ENCODE peak calls at places on chromosomes 6 and 20, in ten cellular contexts. One of them, this sample, is unnamed.

GRCh38 chr6:46651766-46652165 is 852 bp downstream of the CYP39A1 start:
- DNase-seq in mesothelial cell of epicardium: no peak
- DNase-seq in BJ: no peak
- DNase-seq in HCT116: no peak
- DNase-seq in germinal center: no peak
- DNase-seq in GM20000: no peak
- DNase-seq in activated CD4-positive, CD25-positive, alpha-beta regulatory T cell: no peak
- DNase-seq in NCI-H1092 treated with DMSO at 0.1 percent for 48 hours: no peak
- DNase-seq in bronchial epithelial cell: peak; percentile 41
- DNase-seq in PC-3: peak; percentile 30
- DNase-seq in this sample: no peak

GRCh38 chr6:119627908-119628669 is 278.5 kb upstream of the MAN1A1 start:
- DNase-seq in mesothelial cell of epicardium: no peak
- DNase-seq in BJ: no peak
- DNase-seq in HCT116: no peak
- DNase-seq in germinal center: no peak
- DNase-seq in GM20000: no peak
- DNase-seq in activated CD4-positive, CD25-positive, alpha-beta regulatory T cell: no peak
- DNase-seq in NCI-H1092 treated with DMSO at 0.1 percent for 48 hours: no peak
- DNase-seq in bronchial epithelial cell: peak; percentile 86
- DNase-seq in PC-3: peak; percentile 71
- DNase-seq in this sample: no peak

GRCh38 chr6:137661601-137662000 is 167.4 kb upstream of the OLIG3 start:
- DNase-seq in mesothelial cell of epicardium: no peak
- DNase-seq in BJ: no peak
- DNase-seq in HCT116: no peak
- DNase-seq in germinal center: peak; percentile 46
- DNase-seq in GM20000: peak; percentile 32
- DNase-seq in activated CD4-positive, CD25-positive, alpha-beta regulatory T cell: no peak
- DNase-seq in NCI-H1092 treated with DMSO at 0.1 percent for 48 hours: no peak
- DNase-seq in bronchial epithelial cell: peak; percentile 29
- DNase-seq in PC-3: peak; percentile 54
- DNase-seq in this sample: no peak

GRCh38 chr6:107152633-107153032 is 37.3 kb upstream of the BEND3 start:
- DNase-seq in mesothelial cell of epicardium: no peak
- DNase-seq in BJ: no peak
- DNase-seq in HCT116: no peak
- DNase-seq in germinal center: no peak
- DNase-seq in GM20000: no peak
- DNase-seq in activated CD4-positive, CD25-positive, alpha-beta regulatory T cell: no peak
- DNase-seq in NCI-H1092 treated with DMSO at 0.1 percent for 48 hours: no peak
- DNase-seq in bronchial epithelial cell: no peak
- DNase-seq in PC-3: no peak
- DNase-seq in this sample: no peak

GRCh38 chr6:170035896-170036295 is 255.0 kb downstream of the DLL1 start:
- DNase-seq in mesothelial cell of epicardium: no peak
- DNase-seq in BJ: no peak
- DNase-seq in HCT116: no peak
- DNase-seq in germinal center: no peak
- DNase-seq in GM20000: no peak
- DNase-seq in activated CD4-positive, CD25-positive, alpha-beta regulatory T cell: no peak
- DNase-seq in NCI-H1092 treated with DMSO at 0.1 percent for 48 hours: no peak
- DNase-seq in bronchial epithelial cell: no peak
- DNase-seq in PC-3: no peak
- DNase-seq in this sample: no peak

GRCh38 chr20:53778041-53778516 is 184.4 kb upstream of the ZNF217 start:
- DNase-seq in mesothelial cell of epicardium: no peak
- DNase-seq in BJ: no peak
- DNase-seq in HCT116: no peak
- DNase-seq in germinal center: no peak
- DNase-seq in GM20000: no peak
- DNase-seq in activated CD4-positive, CD25-positive, alpha-beta regulatory T cell: no peak
- DNase-seq in NCI-H1092 treated with DMSO at 0.1 percent for 48 hours: no peak
- DNase-seq in bronchial epithelial cell: no peak
- DNase-seq in PC-3: no peak
- DNase-seq in this sample: no peak

GRCh38 chr20:61847420-61847748 is 218.3 kb downstream of the TAF4 start:
- DNase-seq in mesothelial cell of epicardium: no peak
- DNase-seq in BJ: no peak
- DNase-seq in HCT116: no peak
- DNase-seq in germinal center: no peak
- DNase-seq in GM20000: no peak
- DNase-seq in activated CD4-positive, CD25-positive, alpha-beta regulatory T cell: no peak
- DNase-seq in NCI-H1092 treated with DMSO at 0.1 percent for 48 hours: no peak
- DNase-seq in bronchial epithelial cell: no peak
- DNase-seq in PC-3: no peak
- DNase-seq in this sample: no peak

GRCh38 chr6:35786810-35787209 is 6.0 kb downstream of the CLPSL1 start:
- DNase-seq in mesothelial cell of epicardium: no peak
- DNase-seq in BJ: no peak
- DNase-seq in HCT116: no peak
- DNase-seq in germinal center: no peak
- DNase-seq in GM20000: no peak
- DNase-seq in activated CD4-positive, CD25-positive, alpha-beta regulatory T cell: no peak
- DNase-seq in NCI-H1092 treated with DMSO at 0.1 percent for 48 hours: no peak
- DNase-seq in bronchial epithelial cell: no peak
- DNase-seq in PC-3: no peak
- DNase-seq in this sample: no peak

GRCh38 chr6:143823463-143824006 is 19.6 kb upstream of the LTV1 start:
- DNase-seq in mesothelial cell of epicardium: no peak
- DNase-seq in BJ: no peak
- DNase-seq in HCT116: no peak
- DNase-seq in germinal center: no peak
- DNase-seq in GM20000: no peak
- DNase-seq in activated CD4-positive, CD25-positive, alpha-beta regulatory T cell: no peak
- DNase-seq in NCI-H1092 treated with DMSO at 0.1 percent for 48 hours: no peak
- DNase-seq in bronchial epithelial cell: peak; percentile 68
- DNase-seq in PC-3: peak; percentile 69
- DNase-seq in this sample: no peak

GRCh38 chr20:40810336-40810735 is 121.3 kb upstream of the MAFB start:
- DNase-seq in mesothelial cell of epicardium: no peak
- DNase-seq in BJ: no peak
- DNase-seq in HCT116: no peak
- DNase-seq in germinal center: no peak
- DNase-seq in GM20000: no peak
- DNase-seq in activated CD4-positive, CD25-positive, alpha-beta regulatory T cell: no peak
- DNase-seq in NCI-H1092 treated with DMSO at 0.1 percent for 48 hours: no peak
- DNase-seq in bronchial epithelial cell: no peak
- DNase-seq in PC-3: no peak
- DNase-seq in this sample: no peak

GRCh38 chr6:87742106-87742505 is 40.1 kb upstream of the AKIRIN2 start:
- DNase-seq in mesothelial cell of epicardium: no peak
- DNase-seq in BJ: no peak
- DNase-seq in HCT116: no peak
- DNase-seq in germinal center: no peak
- DNase-seq in GM20000: peak; percentile 58
- DNase-seq in activated CD4-positive, CD25-positive, alpha-beta regulatory T cell: no peak
- DNase-seq in NCI-H1092 treated with DMSO at 0.1 percent for 48 hours: no peak
- DNase-seq in bronchial epithelial cell: no peak
- DNase-seq in PC-3: no peak
- DNase-seq in this sample: no peak

GRCh38 chr6:137995371-137995770 is 111.8 kb downstream of the PERP start:
- DNase-seq in mesothelial cell of epicardium: no peak
- DNase-seq in BJ: no peak
- DNase-seq in HCT116: no peak
- DNase-seq in germinal center: no peak
- DNase-seq in GM20000: no peak
- DNase-seq in activated CD4-positive, CD25-positive, alpha-beta regulatory T cell: no peak
- DNase-seq in NCI-H1092 treated with DMSO at 0.1 percent for 48 hours: no peak
- DNase-seq in bronchial epithelial cell: no peak
- DNase-seq in PC-3: peak; percentile 38
- DNase-seq in this sample: no peak

GRCh38 chr6:7439243-7439642 is 49.6 kb downstream of the RIOK1 start:
- DNase-seq in mesothelial cell of epicardium: no peak
- DNase-seq in BJ: no peak
- DNase-seq in HCT116: no peak
- DNase-seq in germinal center: peak; percentile 50
- DNase-seq in GM20000: no peak
- DNase-seq in activated CD4-positive, CD25-positive, alpha-beta regulatory T cell: no peak
- DNase-seq in NCI-H1092 treated with DMSO at 0.1 percent for 48 hours: no peak
- DNase-seq in bronchial epithelial cell: no peak
- DNase-seq in PC-3: no peak
- DNase-seq in this sample: no peak

GRCh38 chr6:87483929-87484328 is 11.2 kb downstream of the SLC35A1 start:
- DNase-seq in mesothelial cell of epicardium: no peak
- DNase-seq in BJ: peak; percentile 10
- DNase-seq in HCT116: peak; percentile 95
- DNase-seq in germinal center: no peak
- DNase-seq in GM20000: no peak
- DNase-seq in activated CD4-positive, CD25-positive, alpha-beta regulatory T cell: no peak
- DNase-seq in NCI-H1092 treated with DMSO at 0.1 percent for 48 hours: no peak
- DNase-seq in bronchial epithelial cell: peak; percentile 35
- DNase-seq in PC-3: peak; percentile 64
- DNase-seq in this sample: no peak

GRCh38 chr6:41967312-41968287 is 26.0 kb upstream of the CCND3 start:
- DNase-seq in mesothelial cell of epicardium: no peak
- DNase-seq in BJ: no peak
- DNase-seq in HCT116: peak; percentile 63
- DNase-seq in germinal center: no peak
- DNase-seq in GM20000: no peak
- DNase-seq in activated CD4-positive, CD25-positive, alpha-beta regulatory T cell: no peak
- DNase-seq in NCI-H1092 treated with DMSO at 0.1 percent for 48 hours: no peak
- DNase-seq in bronchial epithelial cell: peak; percentile 87
- DNase-seq in PC-3: peak; percentile 60
- DNase-seq in this sample: no peak

GRCh38 chr20:57294558-57294957 is 28.1 kb upstream of the BMP7 start:
- DNase-seq in mesothelial cell of epicardium: no peak
- DNase-seq in BJ: no peak
- DNase-seq in HCT116: no peak
- DNase-seq in germinal center: no peak
- DNase-seq in GM20000: no peak
- DNase-seq in activated CD4-positive, CD25-positive, alpha-beta regulatory T cell: no peak
- DNase-seq in NCI-H1092 treated with DMSO at 0.1 percent for 48 hours: no peak
- DNase-seq in bronchial epithelial cell: no peak
- DNase-seq in PC-3: no peak
- DNase-seq in this sample: no peak

GRCh38 chr6:11288065-11288464 is 55.6 kb upstream of the NEDD9 start:
- DNase-seq in mesothelial cell of epicardium: no peak
- DNase-seq in BJ: no peak
- DNase-seq in HCT116: no peak
- DNase-seq in germinal center: no peak
- DNase-seq in GM20000: no peak
- DNase-seq in activated CD4-positive, CD25-positive, alpha-beta regulatory T cell: no peak
- DNase-seq in NCI-H1092 treated with DMSO at 0.1 percent for 48 hours: peak; percentile 20
- DNase-seq in bronchial epithelial cell: no peak
- DNase-seq in PC-3: no peak
- DNase-seq in this sample: no peak

GRCh38 chr6:166614589-166614988 is 12.5 kb downstream of the RPS6KA2 start:
- DNase-seq in mesothelial cell of epicardium: no peak
- DNase-seq in BJ: no peak
- DNase-seq in HCT116: no peak
- DNase-seq in germinal center: no peak
- DNase-seq in GM20000: no peak
- DNase-seq in activated CD4-positive, CD25-positive, alpha-beta regulatory T cell: no peak
- DNase-seq in NCI-H1092 treated with DMSO at 0.1 percent for 48 hours: no peak
- DNase-seq in bronchial epithelial cell: no peak
- DNase-seq in PC-3: no peak
- DNase-seq in this sample: no peak

GRCh38 chr6:16731503-16732018 is 29.7 kb downstream of the ATXN1 start:
- DNase-seq in mesothelial cell of epicardium: no peak
- DNase-seq in BJ: no peak
- DNase-seq in HCT116: no peak
- DNase-seq in germinal center: no peak
- DNase-seq in GM20000: peak; percentile 49
- DNase-seq in activated CD4-positive, CD25-positive, alpha-beta regulatory T cell: peak; percentile 7
- DNase-seq in NCI-H1092 treated with DMSO at 0.1 percent for 48 hours: no peak
- DNase-seq in bronchial epithelial cell: no peak
- DNase-seq in PC-3: peak; percentile 30
- DNase-seq in this sample: no peak

GRCh38 chr6:34511923-34512737 is 44.0 kb downstream of the SPDEF start:
- DNase-seq in mesothelial cell of epicardium: no peak
- DNase-seq in BJ: no peak
- DNase-seq in HCT116: no peak
- DNase-seq in germinal center: no peak
- DNase-seq in GM20000: no peak
- DNase-seq in activated CD4-positive, CD25-positive, alpha-beta regulatory T cell: no peak
- DNase-seq in NCI-H1092 treated with DMSO at 0.1 percent for 48 hours: no peak
- DNase-seq in bronchial epithelial cell: no peak
- DNase-seq in PC-3: no peak
- DNase-seq in this sample: no peak

GRCh38 chr6:82144852-82145332 is 102.7 kb downstream of the IBTK start:
- DNase-seq in mesothelial cell of epicardium: no peak
- DNase-seq in BJ: peak; percentile 75
- DNase-seq in HCT116: peak; percentile 57
- DNase-seq in germinal center: no peak
- DNase-seq in GM20000: no peak
- DNase-seq in activated CD4-positive, CD25-positive, alpha-beta regulatory T cell: no peak
- DNase-seq in NCI-H1092 treated with DMSO at 0.1 percent for 48 hours: no peak
- DNase-seq in bronchial epithelial cell: peak; percentile 95
- DNase-seq in PC-3: peak; percentile 86
- DNase-seq in this sample: peak; percentile 39

GRCh38 chr6:15628499-15629131 is 34.2 kb downstream of the DTNBP1 start:
- DNase-seq in mesothelial cell of epicardium: no peak
- DNase-seq in BJ: peak; percentile 38
- DNase-seq in HCT116: no peak
- DNase-seq in germinal center: no peak
- DNase-seq in GM20000: peak; percentile 13
- DNase-seq in activated CD4-positive, CD25-positive, alpha-beta regulatory T cell: no peak
- DNase-seq in NCI-H1092 treated with DMSO at 0.1 percent for 48 hours: no peak
- DNase-seq in bronchial epithelial cell: peak; percentile 66
- DNase-seq in PC-3: peak; percentile 13
- DNase-seq in this sample: no peak

GRCh38 chr6:136415351-136416005 is 125.8 kb upstream of the BCLAF1 start:
- DNase-seq in mesothelial cell of epicardium: no peak
- DNase-seq in BJ: no peak
- DNase-seq in HCT116: no peak
- DNase-seq in germinal center: no peak
- DNase-seq in GM20000: no peak
- DNase-seq in activated CD4-positive, CD25-positive, alpha-beta regulatory T cell: no peak
- DNase-seq in NCI-H1092 treated with DMSO at 0.1 percent for 48 hours: no peak
- DNase-seq in bronchial epithelial cell: no peak
- DNase-seq in PC-3: no peak
- DNase-seq in this sample: no peak

GRCh38 chr6:154232013-154232920 is 124.3 kb downstream of the IPCEF1 start:
- DNase-seq in mesothelial cell of epicardium: no peak
- DNase-seq in BJ: no peak
- DNase-seq in HCT116: no peak
- DNase-seq in germinal center: no peak
- DNase-seq in GM20000: no peak
- DNase-seq in activated CD4-positive, CD25-positive, alpha-beta regulatory T cell: no peak
- DNase-seq in NCI-H1092 treated with DMSO at 0.1 percent for 48 hours: no peak
- DNase-seq in bronchial epithelial cell: peak; percentile 62
- DNase-seq in PC-3: peak; percentile 65
- DNase-seq in this sample: no peak

GRCh38 chr6:53894086-53894485 is 99.3 kb downstream of the LRRC1 start:
- DNase-seq in mesothelial cell of epicardium: no peak
- DNase-seq in BJ: no peak
- DNase-seq in HCT116: no peak
- DNase-seq in germinal center: no peak
- DNase-seq in GM20000: no peak
- DNase-seq in activated CD4-positive, CD25-positive, alpha-beta regulatory T cell: no peak
- DNase-seq in NCI-H1092 treated with DMSO at 0.1 percent for 48 hours: no peak
- DNase-seq in bronchial epithelial cell: peak; percentile 57
- DNase-seq in PC-3: peak; percentile 50
- DNase-seq in this sample: peak; percentile 82

GRCh38 chr6:19837511-19838441 is 606 bp downstream of the ID4 start:
- DNase-seq in mesothelial cell of epicardium: peak; percentile 67
- DNase-seq in BJ: no peak
- DNase-seq in HCT116: no peak
- DNase-seq in germinal center: peak; percentile 9
- DNase-seq in GM20000: peak; percentile 41
- DNase-seq in activated CD4-positive, CD25-positive, alpha-beta regulatory T cell: no peak
- DNase-seq in NCI-H1092 treated with DMSO at 0.1 percent for 48 hours: no peak
- DNase-seq in bronchial epithelial cell: no peak
- DNase-seq in PC-3: peak; percentile 44
- DNase-seq in this sample: peak; percentile 7

GRCh38 chr6:66605971-66606370 is 898.9 kb upstream of the EYS start:
- DNase-seq in mesothelial cell of epicardium: no peak
- DNase-seq in BJ: no peak
- DNase-seq in HCT116: no peak
- DNase-seq in germinal center: no peak
- DNase-seq in GM20000: no peak
- DNase-seq in activated CD4-positive, CD25-positive, alpha-beta regulatory T cell: no peak
- DNase-seq in NCI-H1092 treated with DMSO at 0.1 percent for 48 hours: no peak
- DNase-seq in bronchial epithelial cell: no peak
- DNase-seq in PC-3: peak; percentile 31
- DNase-seq in this sample: no peak

GRCh38 chr6:32609731-32610640 is 20.3 kb upstream of the HLA-DRB1 start:
- DNase-seq in mesothelial cell of epicardium: peak; percentile 81
- DNase-seq in BJ: peak; percentile 43
- DNase-seq in HCT116: peak; percentile 94
- DNase-seq in germinal center: peak; percentile 78
- DNase-seq in GM20000: peak; percentile 50
- DNase-seq in activated CD4-positive, CD25-positive, alpha-beta regulatory T cell: no peak
- DNase-seq in NCI-H1092 treated with DMSO at 0.1 percent for 48 hours: peak; percentile 1
- DNase-seq in bronchial epithelial cell: peak; percentile 99
- DNase-seq in PC-3: peak; percentile 98
- DNase-seq in this sample: peak; percentile 58